ENCODE peak calls at places on chromosomes 1 and 21, in eight cellular contexts. One of them, this sample, is unnamed.

GRCh38 chr1:43935711-43936427 is 2.3 kb downstream of the ARTN start:
- DNase-seq in fibroblast of pulmonary artery: no peak
- DNase-seq in brain pericyte: no peak
- DNase-seq in activated CD8-positive, alpha-beta memory T cell treated with anti-CD3 and anti-CD28 coated beads for 24 hours: no peak
- DNase-seq in mucosa of gallbladder: peak; percentile 52
- DNase-seq in HT1080: no peak
- DNase-seq in Kasumi-1: no peak
- DNase-seq in AG04450: no peak
- DNase-seq in this sample: no peak

GRCh38 chr1:20124451-20125057 is 5.2 kb upstream of the PLA2G2D start:
- DNase-seq in fibroblast of pulmonary artery: peak; percentile 88
- DNase-seq in brain pericyte: no peak
- DNase-seq in activated CD8-positive, alpha-beta memory T cell treated with anti-CD3 and anti-CD28 coated beads for 24 hours: no peak
- DNase-seq in mucosa of gallbladder: peak; percentile 76
- DNase-seq in HT1080: peak; percentile 92
- DNase-seq in Kasumi-1: no peak
- DNase-seq in AG04450: peak; percentile 13
- DNase-seq in this sample: peak; percentile 61

GRCh38 chr1:145978860-145979745 is 14.6 kb downstream of the POLR3GL start:
- DNase-seq in fibroblast of pulmonary artery: peak; percentile 100
- DNase-seq in brain pericyte: peak; percentile 99
- DNase-seq in activated CD8-positive, alpha-beta memory T cell treated with anti-CD3 and anti-CD28 coated beads for 24 hours: peak; percentile 84
- DNase-seq in mucosa of gallbladder: peak; percentile 98
- DNase-seq in HT1080: peak; percentile 100
- DNase-seq in Kasumi-1: peak; percentile 100
- DNase-seq in AG04450: peak; percentile 99
- DNase-seq in this sample: peak; percentile 98

GRCh38 chr1:34829250-34829649 is 30.3 kb downstream of the SMIM12 start:
- DNase-seq in fibroblast of pulmonary artery: peak; percentile 38
- DNase-seq in brain pericyte: no peak
- DNase-seq in activated CD8-positive, alpha-beta memory T cell treated with anti-CD3 and anti-CD28 coated beads for 24 hours: no peak
- DNase-seq in mucosa of gallbladder: no peak
- DNase-seq in HT1080: no peak
- DNase-seq in Kasumi-1: no peak
- DNase-seq in AG04450: no peak
- DNase-seq in this sample: no peak

GRCh38 chr1:19786988-19787423 is 12.7 kb downstream of the TMCO4 start:
- DNase-seq in fibroblast of pulmonary artery: no peak
- DNase-seq in brain pericyte: no peak
- DNase-seq in activated CD8-positive, alpha-beta memory T cell treated with anti-CD3 and anti-CD28 coated beads for 24 hours: no peak
- DNase-seq in mucosa of gallbladder: peak; percentile 43
- DNase-seq in HT1080: no peak
- DNase-seq in Kasumi-1: no peak
- DNase-seq in AG04450: no peak
- DNase-seq in this sample: no peak

GRCh38 chr1:192489748-192490147 is 85.8 kb upstream of the RGS1 start:
- DNase-seq in fibroblast of pulmonary artery: peak; percentile 94
- DNase-seq in brain pericyte: no peak
- DNase-seq in activated CD8-positive, alpha-beta memory T cell treated with anti-CD3 and anti-CD28 coated beads for 24 hours: no peak
- DNase-seq in mucosa of gallbladder: peak; percentile 62
- DNase-seq in HT1080: peak; percentile 85
- DNase-seq in Kasumi-1: peak; percentile 35
- DNase-seq in AG04450: peak; percentile 74
- DNase-seq in this sample: no peak

GRCh38 chr1:77831976-77832695 is 52.7 kb downstream of the MIGA1 start:
- DNase-seq in fibroblast of pulmonary artery: peak; percentile 87
- DNase-seq in brain pericyte: peak; percentile 20
- DNase-seq in activated CD8-positive, alpha-beta memory T cell treated with anti-CD3 and anti-CD28 coated beads for 24 hours: no peak
- DNase-seq in mucosa of gallbladder: no peak
- DNase-seq in HT1080: no peak
- DNase-seq in Kasumi-1: no peak
- DNase-seq in AG04450: no peak
- DNase-seq in this sample: no peak

GRCh38 chr21:26068776-26069175 is 101.8 kb downstream of the APP start:
- DNase-seq in fibroblast of pulmonary artery: no peak
- DNase-seq in brain pericyte: no peak
- DNase-seq in activated CD8-positive, alpha-beta memory T cell treated with anti-CD3 and anti-CD28 coated beads for 24 hours: no peak
- DNase-seq in mucosa of gallbladder: no peak
- DNase-seq in HT1080: no peak
- DNase-seq in Kasumi-1: no peak
- DNase-seq in AG04450: no peak
- DNase-seq in this sample: no peak

GRCh38 chr1:167288390-167289062 is 67.8 kb downstream of the POU2F1 start:
- DNase-seq in fibroblast of pulmonary artery: no peak
- DNase-seq in brain pericyte: no peak
- DNase-seq in activated CD8-positive, alpha-beta memory T cell treated with anti-CD3 and anti-CD28 coated beads for 24 hours: no peak
- DNase-seq in mucosa of gallbladder: no peak
- DNase-seq in HT1080: no peak
- DNase-seq in Kasumi-1: no peak
- DNase-seq in AG04450: no peak
- DNase-seq in this sample: no peak

GRCh38 chr1:185880779-185881333 is 146.7 kb downstream of the HMCN1 start:
- DNase-seq in fibroblast of pulmonary artery: no peak
- DNase-seq in brain pericyte: no peak
- DNase-seq in activated CD8-positive, alpha-beta memory T cell treated with anti-CD3 and anti-CD28 coated beads for 24 hours: no peak
- DNase-seq in mucosa of gallbladder: no peak
- DNase-seq in HT1080: no peak
- DNase-seq in Kasumi-1: no peak
- DNase-seq in AG04450: no peak
- DNase-seq in this sample: no peak

GRCh38 chr1:105172803-105173202 is 1423.1 kb downstream of the AMY1C start:
- DNase-seq in fibroblast of pulmonary artery: no peak
- DNase-seq in brain pericyte: no peak
- DNase-seq in activated CD8-positive, alpha-beta memory T cell treated with anti-CD3 and anti-CD28 coated beads for 24 hours: no peak
- DNase-seq in mucosa of gallbladder: no peak
- DNase-seq in HT1080: no peak
- DNase-seq in Kasumi-1: no peak
- DNase-seq in AG04450: no peak
- DNase-seq in this sample: no peak

GRCh38 chr1:231803353-231803752 is 176.8 kb downstream of the DISC1 start:
- DNase-seq in fibroblast of pulmonary artery: peak; percentile 73
- DNase-seq in brain pericyte: no peak
- DNase-seq in activated CD8-positive, alpha-beta memory T cell treated with anti-CD3 and anti-CD28 coated beads for 24 hours: no peak
- DNase-seq in mucosa of gallbladder: peak; percentile 25
- DNase-seq in HT1080: no peak
- DNase-seq in Kasumi-1: peak; percentile 80
- DNase-seq in AG04450: no peak
- DNase-seq in this sample: peak; percentile 68

GRCh38 chr1:228332797-228333738 is 73.6 kb downstream of the TRIM11 start:
- DNase-seq in fibroblast of pulmonary artery: no peak
- DNase-seq in brain pericyte: no peak
- DNase-seq in activated CD8-positive, alpha-beta memory T cell treated with anti-CD3 and anti-CD28 coated beads for 24 hours: no peak
- DNase-seq in mucosa of gallbladder: no peak
- DNase-seq in HT1080: no peak
- DNase-seq in Kasumi-1: no peak
- DNase-seq in AG04450: no peak
- DNase-seq in this sample: peak; percentile 9

GRCh38 chr1:199868777-199869176 is 158.7 kb upstream of the NR5A2 start:
- DNase-seq in fibroblast of pulmonary artery: no peak
- DNase-seq in brain pericyte: no peak
- DNase-seq in activated CD8-positive, alpha-beta memory T cell treated with anti-CD3 and anti-CD28 coated beads for 24 hours: no peak
- DNase-seq in mucosa of gallbladder: no peak
- DNase-seq in HT1080: no peak
- DNase-seq in Kasumi-1: no peak
- DNase-seq in AG04450: no peak
- DNase-seq in this sample: no peak

GRCh38 chr1:200033511-200034261 is 6.2 kb downstream of the NR5A2 start:
- DNase-seq in fibroblast of pulmonary artery: no peak
- DNase-seq in brain pericyte: no peak
- DNase-seq in activated CD8-positive, alpha-beta memory T cell treated with anti-CD3 and anti-CD28 coated beads for 24 hours: no peak
- DNase-seq in mucosa of gallbladder: no peak
- DNase-seq in HT1080: no peak
- DNase-seq in Kasumi-1: no peak
- DNase-seq in AG04450: no peak
- DNase-seq in this sample: no peak

GRCh38 chr1:207893737-207894582 is 17.0 kb downstream of the CD34 start:
- DNase-seq in fibroblast of pulmonary artery: no peak
- DNase-seq in brain pericyte: no peak
- DNase-seq in activated CD8-positive, alpha-beta memory T cell treated with anti-CD3 and anti-CD28 coated beads for 24 hours: no peak
- DNase-seq in mucosa of gallbladder: no peak
- DNase-seq in HT1080: no peak
- DNase-seq in Kasumi-1: no peak
- DNase-seq in AG04450: no peak
- DNase-seq in this sample: no peak

GRCh38 chr1:247268390-247269045 is 12.6 kb downstream of the VN1R5 start:
- DNase-seq in fibroblast of pulmonary artery: peak; percentile 25
- DNase-seq in brain pericyte: no peak
- DNase-seq in activated CD8-positive, alpha-beta memory T cell treated with anti-CD3 and anti-CD28 coated beads for 24 hours: no peak
- DNase-seq in mucosa of gallbladder: no peak
- DNase-seq in HT1080: no peak
- DNase-seq in Kasumi-1: no peak
- DNase-seq in AG04450: no peak
- DNase-seq in this sample: no peak

GRCh38 chr1:225977937-225978748 is 21.0 kb downstream of the SDE2 start:
- DNase-seq in fibroblast of pulmonary artery: no peak
- DNase-seq in brain pericyte: no peak
- DNase-seq in activated CD8-positive, alpha-beta memory T cell treated with anti-CD3 and anti-CD28 coated beads for 24 hours: peak; percentile 52
- DNase-seq in mucosa of gallbladder: no peak
- DNase-seq in HT1080: no peak
- DNase-seq in Kasumi-1: peak; percentile 33
- DNase-seq in AG04450: no peak
- DNase-seq in this sample: peak; percentile 62

GRCh38 chr1:6007318-6008083 is 15.3 kb upstream of the NPHP4 start:
- DNase-seq in fibroblast of pulmonary artery: peak; percentile 44
- DNase-seq in brain pericyte: no peak
- DNase-seq in activated CD8-positive, alpha-beta memory T cell treated with anti-CD3 and anti-CD28 coated beads for 24 hours: peak; percentile 70
- DNase-seq in mucosa of gallbladder: no peak
- DNase-seq in HT1080: peak; percentile 27
- DNase-seq in Kasumi-1: no peak
- DNase-seq in AG04450: no peak
- DNase-seq in this sample: no peak

GRCh38 chr1:16338961-16339360 is 13.3 kb downstream of the FBXO42 start:
- DNase-seq in fibroblast of pulmonary artery: no peak
- DNase-seq in brain pericyte: no peak
- DNase-seq in activated CD8-positive, alpha-beta memory T cell treated with anti-CD3 and anti-CD28 coated beads for 24 hours: no peak
- DNase-seq in mucosa of gallbladder: no peak
- DNase-seq in HT1080: no peak
- DNase-seq in Kasumi-1: no peak
- DNase-seq in AG04450: no peak
- DNase-seq in this sample: no peak

GRCh38 chr1:245458234-245458633 is 303.4 kb downstream of the KIF26B start:
- DNase-seq in fibroblast of pulmonary artery: no peak
- DNase-seq in brain pericyte: no peak
- DNase-seq in activated CD8-positive, alpha-beta memory T cell treated with anti-CD3 and anti-CD28 coated beads for 24 hours: no peak
- DNase-seq in mucosa of gallbladder: no peak
- DNase-seq in HT1080: no peak
- DNase-seq in Kasumi-1: no peak
- DNase-seq in AG04450: no peak
- DNase-seq in this sample: no peak

GRCh38 chr1:26848947-26849774 is 13.8 kb upstream of the SFN start:
- DNase-seq in fibroblast of pulmonary artery: peak; percentile 71
- DNase-seq in brain pericyte: no peak
- DNase-seq in activated CD8-positive, alpha-beta memory T cell treated with anti-CD3 and anti-CD28 coated beads for 24 hours: no peak
- DNase-seq in mucosa of gallbladder: peak; percentile 82
- DNase-seq in HT1080: peak; percentile 97
- DNase-seq in Kasumi-1: no peak
- DNase-seq in AG04450: no peak
- DNase-seq in this sample: peak; percentile 92

GRCh38 chr1:177973585-177973984 is 3.7 kb upstream of the SEC16B start:
- DNase-seq in fibroblast of pulmonary artery: no peak
- DNase-seq in brain pericyte: no peak
- DNase-seq in activated CD8-positive, alpha-beta memory T cell treated with anti-CD3 and anti-CD28 coated beads for 24 hours: no peak
- DNase-seq in mucosa of gallbladder: no peak
- DNase-seq in HT1080: no peak
- DNase-seq in Kasumi-1: no peak
- DNase-seq in AG04450: no peak
- DNase-seq in this sample: no peak

GRCh38 chr1:203672354-203672753 is 45.7 kb downstream of the ATP2B4 start:
- DNase-seq in fibroblast of pulmonary artery: peak; percentile 61
- DNase-seq in brain pericyte: no peak
- DNase-seq in activated CD8-positive, alpha-beta memory T cell treated with anti-CD3 and anti-CD28 coated beads for 24 hours: no peak
- DNase-seq in mucosa of gallbladder: peak; percentile 58
- DNase-seq in HT1080: no peak
- DNase-seq in Kasumi-1: no peak
- DNase-seq in AG04450: peak; percentile 67
- DNase-seq in this sample: peak; percentile 40

GRCh38 chr1:208161656-208162375 is 82.4 kb downstream of the PLXNA2 start:
- DNase-seq in fibroblast of pulmonary artery: no peak
- DNase-seq in brain pericyte: no peak
- DNase-seq in activated CD8-positive, alpha-beta memory T cell treated with anti-CD3 and anti-CD28 coated beads for 24 hours: no peak
- DNase-seq in mucosa of gallbladder: no peak
- DNase-seq in HT1080: no peak
- DNase-seq in Kasumi-1: no peak
- DNase-seq in AG04450: no peak
- DNase-seq in this sample: peak; percentile 7

GRCh38 chr1:2611621-2612437 is 21.0 kb downstream of the MMEL1 start:
- DNase-seq in fibroblast of pulmonary artery: no peak
- DNase-seq in brain pericyte: no peak
- DNase-seq in activated CD8-positive, alpha-beta memory T cell treated with anti-CD3 and anti-CD28 coated beads for 24 hours: no peak
- DNase-seq in mucosa of gallbladder: no peak
- DNase-seq in HT1080: no peak
- DNase-seq in Kasumi-1: no peak
- DNase-seq in AG04450: no peak
- DNase-seq in this sample: no peak

GRCh38 chr1:20725189-20726106 is 7.1 kb downstream of the SH2D5 start:
- DNase-seq in fibroblast of pulmonary artery: peak; percentile 48
- DNase-seq in brain pericyte: no peak
- DNase-seq in activated CD8-positive, alpha-beta memory T cell treated with anti-CD3 and anti-CD28 coated beads for 24 hours: peak; percentile 47
- DNase-seq in mucosa of gallbladder: no peak
- DNase-seq in HT1080: peak; percentile 81
- DNase-seq in Kasumi-1: no peak
- DNase-seq in AG04450: peak; percentile 26
- DNase-seq in this sample: peak; percentile 77

GRCh38 chr1:203702130-203702577 is 62.8 kb upstream of the LAX1 start:
- DNase-seq in fibroblast of pulmonary artery: peak; percentile 67
- DNase-seq in brain pericyte: no peak
- DNase-seq in activated CD8-positive, alpha-beta memory T cell treated with anti-CD3 and anti-CD28 coated beads for 24 hours: peak; percentile 90
- DNase-seq in mucosa of gallbladder: peak; percentile 30
- DNase-seq in HT1080: peak; percentile 53
- DNase-seq in Kasumi-1: peak; percentile 62
- DNase-seq in AG04450: peak; percentile 11
- DNase-seq in this sample: peak; percentile 31

GRCh38 chr1:204493145-204493881 is 1.3 kb downstream of the PIK3C2B start:
- DNase-seq in fibroblast of pulmonary artery: peak; percentile 72
- DNase-seq in brain pericyte: no peak
- DNase-seq in activated CD8-positive, alpha-beta memory T cell treated with anti-CD3 and anti-CD28 coated beads for 24 hours: peak; percentile 70
- DNase-seq in mucosa of gallbladder: peak; percentile 84
- DNase-seq in HT1080: peak; percentile 35
- DNase-seq in Kasumi-1: peak; percentile 78
- DNase-seq in AG04450: no peak
- DNase-seq in this sample: peak; percentile 59

GRCh38 chr1:63873751-63874150 is 99.9 kb downstream of the ROR1 start:
- DNase-seq in fibroblast of pulmonary artery: no peak
- DNase-seq in brain pericyte: no peak
- DNase-seq in activated CD8-positive, alpha-beta memory T cell treated with anti-CD3 and anti-CD28 coated beads for 24 hours: no peak
- DNase-seq in mucosa of gallbladder: no peak
- DNase-seq in HT1080: peak; percentile 19
- DNase-seq in Kasumi-1: no peak
- DNase-seq in AG04450: no peak
- DNase-seq in this sample: no peak

GRCh38 chr1:236997361-236997760 is 6.9 kb downstream of the MT1HL1 start:
- DNase-seq in fibroblast of pulmonary artery: no peak
- DNase-seq in brain pericyte: no peak
- DNase-seq in activated CD8-positive, alpha-beta memory T cell treated with anti-CD3 and anti-CD28 coated beads for 24 hours: no peak
- DNase-seq in mucosa of gallbladder: no peak
- DNase-seq in HT1080: no peak
- DNase-seq in Kasumi-1: no peak
- DNase-seq in AG04450: no peak
- DNase-seq in this sample: no peak

GRCh38 chr1:55034476-55035133 is 4.7 kb upstream of the PCSK9 start:
- DNase-seq in fibroblast of pulmonary artery: no peak
- DNase-seq in brain pericyte: no peak
- DNase-seq in activated CD8-positive, alpha-beta memory T cell treated with anti-CD3 and anti-CD28 coated beads for 24 hours: no peak
- DNase-seq in mucosa of gallbladder: no peak
- DNase-seq in HT1080: no peak
- DNase-seq in Kasumi-1: no peak
- DNase-seq in AG04450: no peak
- DNase-seq in this sample: no peak

GRCh38 chr1:244353572-244354091 is 98.1 kb downstream of the ADSS2 start:
- DNase-seq in fibroblast of pulmonary artery: peak; percentile 91
- DNase-seq in brain pericyte: peak; percentile 58
- DNase-seq in activated CD8-positive, alpha-beta memory T cell treated with anti-CD3 and anti-CD28 coated beads for 24 hours: no peak
- DNase-seq in mucosa of gallbladder: peak; percentile 38
- DNase-seq in HT1080: peak; percentile 96
- DNase-seq in Kasumi-1: peak; percentile 77
- DNase-seq in AG04450: peak; percentile 83
- DNase-seq in this sample: peak; percentile 78

GRCh38 chr1:33000427-33001026 is 35.9 kb upstream of the RNF19B start:
- DNase-seq in fibroblast of pulmonary artery: no peak
- DNase-seq in brain pericyte: no peak
- DNase-seq in activated CD8-positive, alpha-beta memory T cell treated with anti-CD3 and anti-CD28 coated beads for 24 hours: no peak
- DNase-seq in mucosa of gallbladder: no peak
- DNase-seq in HT1080: no peak
- DNase-seq in Kasumi-1: no peak
- DNase-seq in AG04450: no peak
- DNase-seq in this sample: no peak

This sample was measured in adrenal gland.